ENCODE peak calls at places on chromosomes 16 and 17, in six cellular contexts. Z is breast epithelium, Y is A549, K is adrenal gland, N is K562, S is prostate gland. T is an unnamed sample. For H3K4me1, the result is how much of the 10 kb centered on the place peaks cover.

GRCh38 chr16:29784901-29785500 is 5.5 kb upstream of the KIF22 start:
- DNase-seq in Z (no peak), Y (no peak), K (peak), N (peak), S (peak), T (peak)

GRCh38 chr17:62562656-62563055 is 64.8 kb upstream of the MRC2 start:
- DNase-seq in Z (no peak), Y (no peak), K (peak), N (no peak), S (no peak), T (no peak)

GRCh38 chr16:55543470-55543869 is 23.0 kb upstream of the CAPNS2 start:
- DNase-seq in Z (no peak), Y (no peak), K (no peak), N (no peak), S (no peak), T (no peak)

GRCh38 chr17:8005357-8005756 is 2.9 kb downstream of the GUCY2D start:
- DNase-seq in Z (no peak), Y (no peak), K (no peak), N (no peak), S (no peak), T (no peak)

GRCh38 chr17:48006936-48007703 is 30.5 kb downstream of the COPZ2 start:
- DNase-seq in Z (no peak), Y (no peak), K (no peak), N (no peak), S (no peak), T (no peak)

GRCh38 chr16:86789621-86790051 is 211.3 kb downstream of the FOXL1 start:
- DNase-seq in Z (no peak), Y (no peak), K (no peak), N (no peak), S (no peak), T (no peak)

GRCh38 chr16:12245923-12246290 is 269.4 kb downstream of the SNX29 start:
- DNase-seq in Z (no peak), Y (no peak), K (no peak), N (no peak), S (no peak), T (no peak)

GRCh38 chr16:13307861-13308260 is 406.5 kb downstream of the SHISA9 start:
- DNase-seq in Z (no peak), Y (no peak), K (no peak), N (no peak), S (no peak), T (no peak)

GRCh38 chr17:75412455-75413317 is 7.2 kb upstream of the GRB2 start:
- DNase-seq in Z (peak), Y (peak), K (peak), N (peak), S (peak), T (peak)

GRCh38 chr16:57061084-57061905 is 31.1 kb upstream of the CPNE2 start:
- DNase-seq in Z (peak), Y (no peak), K (peak), N (no peak), S (peak), T (peak)

GRCh38 chr17:58520843-58521430 is 6.5 kb upstream of the MTMR4 start:
- DNase-seq in Z (no peak), Y (no peak), K (no peak), N (no peak), S (no peak), T (no peak)

GRCh38 chr16:1493746-1494094 is 560 bp downstream of the TELO2 start:
- DNase-seq in Z (no peak), Y (peak), K (no peak), N (no peak), S (no peak), T (no peak)

GRCh38 chr17:4118095-4118743 is 24.6 kb downstream of the ZZEF1 start:
- DNase-seq in Z (no peak), Y (no peak), K (no peak), N (no peak), S (no peak), T (no peak)

GRCh38 chr17:51050291-51051033 is 70.2 kb downstream of the SPAG9 start:
- DNase-seq in Z (no peak), Y (no peak), K (no peak), N (no peak), S (no peak), T (no peak)

GRCh38 chr16:50724237-50724747 is 17.6 kb upstream of the CYLD start:
- DNase-seq in Z (no peak), Y (no peak), K (no peak), N (no peak), S (no peak), T (no peak)

GRCh38 chr17:45372325-45372869 is 55.6 kb upstream of the MAP3K14 start:
- DNase-seq in Z (no peak), Y (peak), K (no peak), N (no peak), S (no peak), T (peak)

GRCh38 chr17:13030459-13031305 is 12.9 kb upstream of the ELAC2 start:
- DNase-seq in Z (no peak), Y (peak), K (peak), N (peak), S (no peak), T (no peak)

GRCh38 chr17:18219016-18219415 is 6.4 kb upstream of the LLGL1 start:
- DNase-seq in Z (no peak), Y (no peak), K (peak), N (no peak), S (no peak), T (no peak)

GRCh38 chr16:11152205-11152604 is 103.8 kb downstream of the SOCS1 start:
- DNase-seq in Z (no peak), Y (no peak), K (no peak), N (peak), S (no peak), T (no peak)

GRCh38 chr17:76726231-76726765 is at the start of gene JMJD6:
- DNase-seq in Z (peak), Y (peak), K (peak), N (peak), S (peak), T (peak)

GRCh38 chr17:4229627-4230026 is 34.2 kb downstream of the ANKFY1 start:
- DNase-seq in Z (peak), Y (no peak), K (peak), N (no peak), S (peak), T (no peak)

GRCh38 chr17:66803474-66803951 is 31.4 kb upstream of the CACNG5 start:
- DNase-seq in Z (no peak), Y (no peak), K (no peak), N (no peak), S (no peak), T (no peak)

GRCh38 chr16:30559690-30560089 is 1.5 kb upstream of the ZNF764 start:
- DNase-seq in Z (no peak), Y (no peak), K (no peak), N (no peak), S (no peak), T (no peak)

GRCh38 chr17:44315760-44316731 is 7.6 kb downstream of the RUNDC3A start:
- DNase-seq in Z (no peak), Y (no peak), K (no peak), N (peak), S (no peak), T (no peak)

GRCh38 chr16:53912155-53912554 is 208.2 kb downstream of the FTO start:
- DNase-seq in Z (no peak), Y (no peak), K (no peak), N (no peak), S (no peak), T (no peak)

GRCh38 chr17:75843577-75844529 is at the start of gene UNC13D:
- DNase-seq in Z (peak), Y (no peak), K (no peak), N (peak), S (no peak), T (no peak)

GRCh38 chr16:67430504-67431076 is 331 bp upstream of the HSD11B2 start:
- DNase-seq in Z (peak), Y (peak), K (peak), N (peak), S (peak), T (no peak)

DNA sequence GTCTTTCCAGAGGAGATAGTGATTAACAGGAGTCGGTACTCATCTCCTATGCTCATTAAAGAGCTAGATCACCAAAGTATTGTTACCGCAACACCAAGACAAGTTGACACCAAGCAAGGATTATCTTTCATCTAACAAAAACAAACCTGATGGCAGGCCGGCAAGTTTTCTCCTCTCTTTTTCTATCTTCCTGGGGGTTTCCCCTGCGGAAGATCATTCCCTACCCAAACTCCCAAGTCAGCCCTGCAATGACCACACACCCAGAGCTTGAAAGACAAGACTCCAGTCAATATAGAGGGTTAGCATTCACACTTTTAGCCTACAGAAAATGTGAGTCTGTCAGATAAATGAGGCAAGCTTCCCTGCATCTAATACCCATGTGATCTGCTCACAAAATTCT is 312.1 kb downstream of the SOX9 start:
- DNase-seq in Z (no peak), Y (no peak), K (no peak), N (no peak), S (no peak), T (no peak)
- H3K27ac ChIP-seq in Z (no peak), Y (peak), K (no peak), N (no peak), S (peak), T (no peak)

GRCh38 chr16:69339289-69340094 is at the start of the genes COG8 and NIP7:
- DNase-seq in Z (peak), Y (peak), K (peak), N (peak), S (peak), T (peak)
- TF ChIP-seq POLR2A in Z (no peak), Y (peak), K (no peak), N (peak), S (peak), T (no peak)

DNA sequence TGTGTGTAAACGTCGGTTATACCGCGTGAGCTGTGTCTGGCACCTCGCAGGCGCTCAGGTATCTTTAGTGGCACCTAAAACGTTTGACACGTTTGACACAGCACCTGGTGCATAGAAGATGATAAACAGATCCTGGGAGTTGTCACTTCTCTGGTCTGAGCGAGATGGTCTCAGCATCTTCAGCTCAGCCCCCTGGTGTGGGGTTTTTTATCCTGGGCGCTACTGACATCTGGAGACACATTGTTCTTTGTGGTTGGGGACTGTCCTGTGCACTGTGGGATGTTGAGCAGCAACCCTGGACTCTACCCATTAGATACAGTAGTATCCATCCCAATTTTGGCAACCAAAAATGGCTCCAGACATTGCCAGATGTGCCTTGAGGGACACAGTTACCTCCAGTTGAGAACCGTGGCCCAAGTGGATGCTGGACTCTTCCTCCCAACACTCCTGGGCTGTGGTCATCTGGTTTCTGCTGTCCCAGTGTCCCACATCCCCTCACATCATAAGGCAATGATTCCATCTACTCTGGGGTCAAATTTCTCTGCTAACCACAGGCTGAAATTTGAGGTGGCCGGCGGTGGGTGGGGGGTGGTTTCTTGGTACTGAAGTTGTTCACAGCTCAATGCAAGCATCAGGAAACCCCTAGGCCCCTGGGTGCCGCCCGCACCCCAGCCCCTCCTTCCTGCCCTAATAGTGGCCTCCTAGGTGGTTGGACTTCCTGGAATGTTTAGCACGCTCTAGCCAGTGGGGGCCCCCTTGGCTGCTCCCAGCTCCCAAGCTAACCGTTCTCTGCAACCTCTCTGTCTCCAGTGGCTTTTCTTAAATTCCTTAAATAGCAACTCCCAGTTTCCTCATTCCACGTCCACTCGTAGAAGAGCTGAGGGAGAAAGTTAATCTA is 124.7 kb downstream of the ABCC1 start:
- DNase-seq in Z (peak), Y (peak), K (no peak), N (no peak), S (no peak), T (no peak)
- H3K4me1 ChIP-seq in Z (under half), Y (under half), K (under half), N (under half), S (under half), T (under half)

GRCh38 chr17:81885869-81886548 is 5.4 kb downstream of the ALYREF start:
- DNase-seq in Z (no peak), Y (no peak), K (peak), N (no peak), S (no peak), T (no peak)
- H3K27ac ChIP-seq in Z (peak), Y (peak), K (peak), N (no peak), S (no peak), T (no peak)

DNA sequence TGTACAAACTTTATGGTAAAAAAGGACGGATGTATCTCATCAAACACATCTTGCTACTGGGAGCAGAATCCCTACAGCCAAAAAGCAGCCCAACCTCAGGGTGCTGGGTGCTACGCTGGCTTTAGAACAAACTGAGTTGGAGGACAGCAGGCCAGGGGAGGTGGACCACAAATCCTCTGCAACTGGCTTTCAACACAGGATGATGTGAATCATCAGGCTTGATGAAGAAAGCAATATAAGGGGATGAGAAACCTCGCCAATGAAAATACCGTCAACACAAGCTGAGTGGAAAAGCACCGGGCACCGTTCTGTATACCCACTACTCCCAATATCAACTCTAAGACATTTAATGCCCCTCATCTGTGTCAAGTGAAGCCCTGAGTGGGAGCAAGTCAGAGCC is 14.3 kb downstream of the HBQ1 start:
- DNase-seq in Z (no peak), Y (no peak), K (no peak), N (no peak), S (no peak), T (no peak)
- TF ChIP-seq POLR2A in Z (no peak), Y (no peak), K (no peak), N (no peak), S (no peak), T (no peak)